ENCODE peak calls at places on chromosomes 1 and 21, in eight cellular contexts. Y, U, N, W, E, Z, P and V are unnamed samples.
A peak's percentile ranks its signal among the peaks of the same experiment; 100 is the strongest.

GRCh38 chr1:185636848-185637247 is 97.3 kb upstream of the HMCN1 start:
- DNase-seq in Y (no peak), U (no peak), N (no peak), W (no peak), E (peak; percentile 99), Z (no peak), P (peak; percentile 37), V (no peak)

GRCh38 chr21:46585191-46585953 is 19.5 kb downstream of the S100B start:
- DNase-seq in Y (no peak), U (no peak), N (no peak), W (no peak), E (peak; percentile 45), Z (no peak), P (no peak), V (no peak)

GRCh38 chr1:107777664-107778047 is 187.3 kb downstream of the VAV3 start:
- DNase-seq in Y (no peak), U (no peak), N (no peak), W (no peak), E (no peak), Z (no peak), P (no peak), V (no peak)

GRCh38 chr1:30300669-30301068 is 422.7 kb downstream of the MATN1 start:
- DNase-seq in Y (no peak), U (no peak), N (no peak), W (no peak), E (no peak), Z (no peak), P (no peak), V (no peak)

GRCh38 chr1:113980120-113980519 is 846 bp downstream of the OLFML3 start:
- DNase-seq in Y (no peak), U (peak; percentile 62), N (peak; percentile 46), W (no peak), E (no peak), Z (no peak), P (no peak), V (no peak)

GRCh38 chr1:101820080-101820479 is 176.6 kb downstream of the OLFM3 start:
- DNase-seq in Y (no peak), U (peak; percentile 30), N (peak; percentile 15), W (peak; percentile 57), E (peak; percentile 30), Z (no peak), P (no peak), V (peak; percentile 12)

GRCh38 chr1:27726173-27726793 is 522 bp downstream of the FAM76A start:
- DNase-seq in Y (peak; percentile 12), U (peak; percentile 66), N (peak; percentile 20), W (peak; percentile 28), E (peak; percentile 38), Z (peak; percentile 72), P (peak; percentile 63), V (peak; percentile 60)

GRCh38 chr1:58928514-58928913 is 144.7 kb upstream of the JUN start:
- DNase-seq in Y (no peak), U (no peak), N (no peak), W (no peak), E (no peak), Z (no peak), P (no peak), V (no peak)

GRCh38 chr1:43634729-43635128 is 15.2 kb upstream of the KDM4A start:
- DNase-seq in Y (no peak), U (no peak), N (no peak), W (peak; percentile 42), E (no peak), Z (peak; percentile 63), P (no peak), V (no peak)

GRCh38 chr21:37531402-37532042 is 164.9 kb downstream of the DYRK1A start:
- DNase-seq in Y (no peak), U (peak; percentile 8), N (no peak), W (peak; percentile 33), E (no peak), Z (no peak), P (no peak), V (no peak)

GRCh38 chr1:7648761-7649384 is 122.2 kb upstream of the VAMP3 start:
- DNase-seq in Y (no peak), U (no peak), N (peak; percentile 23), W (no peak), E (no peak), Z (no peak), P (no peak), V (peak; percentile 85)

GRCh38 chr1:15261155-15262002 is 14.4 kb downstream of the FHAD1 start:
- DNase-seq in Y (no peak), U (peak; percentile 59), N (no peak), W (no peak), E (no peak), Z (no peak), P (peak; percentile 30), V (peak; percentile 74)

GRCh38 chr1:66957938-66958337 is 33.1 kb downstream of the MIER1 start:
- DNase-seq in Y (no peak), U (no peak), N (no peak), W (no peak), E (no peak), Z (no peak), P (no peak), V (no peak)

GRCh38 chr21:42213082-42213774 is 5.7 kb upstream of the ABCG1 start:
- DNase-seq in Y (no peak), U (no peak), N (no peak), W (no peak), E (no peak), Z (no peak), P (no peak), V (no peak)

GRCh38 chr1:178723541-178723940 is 1.5 kb upstream of the RALGPS2 start:
- DNase-seq in Y (no peak), U (no peak), N (no peak), W (no peak), E (peak; percentile 2), Z (no peak), P (no peak), V (peak; percentile 88)

GRCh38 chr1:241443561-241443960 is 76.0 kb downstream of the FH start:
- DNase-seq in Y (peak; percentile 32), U (no peak), N (no peak), W (no peak), E (no peak), Z (no peak), P (no peak), V (no peak)

GRCh38 chr1:162200096-162200847 is 130.8 kb downstream of the NOS1AP start:
- DNase-seq in Y (peak; percentile 61), U (peak; percentile 51), N (no peak), W (no peak), E (no peak), Z (no peak), P (no peak), V (no peak)
- H3K4me1 ChIP-seq in Y (peaks cover 3% of the 10 kb centered on the region), U (peaks cover 4% of the 10 kb centered on the region), N (no peaks in the 10 kb centered on the region), W (peaks cover 5% of the 10 kb centered on the region), E (no peaks in the 10 kb centered on the region), Z (peaks cover 28% of the 10 kb centered on the region), P (no peaks in the 10 kb centered on the region), V (peaks cover 15% of the 10 kb centered on the region)

GRCh38 chr21:33126569-33126968 is 56.6 kb downstream of the OLIG1 start:
- DNase-seq in Y (no peak), U (no peak), N (no peak), W (no peak), E (no peak), Z (no peak), P (no peak), V (no peak)
- H2AFZ ChIP-seq in Y (no peak overlapping the region), U (no peak overlapping the region), N (no peak overlapping the region), W (no peak overlapping the region), E (no peak overlapping the region), Z (no peak overlapping the region), P (no peak overlapping the region), V (no peak overlapping the region)

GRCh38 chr1:150550222-150551048 is 1.2 kb downstream of the ADAMTSL4 start:
- DNase-seq in Y (no peak), U (peak; percentile 46), N (no peak), W (no peak), E (no peak), Z (peak; percentile 34), P (peak; percentile 5), V (no peak)
- H3K4me1 ChIP-seq in Y (peaks cover 14% of the 10 kb centered on the region), U (peaks cover 29% of the 10 kb centered on the region), N (peaks cover 26% of the 10 kb centered on the region), W (peaks cover 20% of the 10 kb centered on the region), E (peaks cover 13% of the 10 kb centered on the region), Z (peaks cover 3% of the 10 kb centered on the region), P (peaks cover 2% of the 10 kb centered on the region), V (peaks cover 22% of the 10 kb centered on the region)

DNA sequence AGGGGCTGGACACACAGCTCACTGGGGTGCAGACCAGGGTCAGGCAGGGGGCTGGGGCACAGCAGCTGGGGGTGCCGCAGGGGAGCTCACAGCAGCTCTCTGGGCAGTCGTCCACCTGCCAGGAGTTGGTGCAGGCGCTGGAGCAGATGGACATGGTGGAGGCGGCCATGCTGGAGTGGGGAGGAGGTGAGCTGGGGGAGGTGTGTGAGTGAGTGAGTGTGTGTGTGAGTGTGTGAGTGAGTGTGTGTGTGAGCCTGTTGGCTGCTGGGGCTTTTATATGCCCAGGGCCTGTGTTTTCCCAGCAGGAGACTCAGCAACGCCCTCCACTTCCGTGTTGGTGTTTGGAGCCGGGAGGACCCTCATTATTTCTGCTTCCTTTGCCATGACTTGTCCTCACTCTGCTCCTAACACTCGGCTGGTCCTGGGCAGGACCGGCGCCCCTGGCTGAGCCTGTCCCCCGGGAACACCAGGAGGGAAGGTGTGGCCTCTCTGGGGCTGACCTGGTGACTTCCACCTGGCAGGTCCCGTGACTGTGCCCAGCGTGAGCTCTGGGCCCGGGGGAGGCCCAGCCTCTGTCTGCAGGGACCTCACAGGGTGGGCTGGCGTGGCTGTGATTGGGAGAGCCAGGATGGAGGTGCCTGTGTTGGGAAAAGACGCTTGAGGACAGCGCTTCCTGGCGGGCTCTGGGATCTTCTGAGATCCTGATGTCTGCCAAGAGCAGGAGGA is at the start of gene KRTAP10-2:
- DNase-seq in Y (no peak), U (no peak), N (no peak), W (no peak), E (no peak), Z (peak; percentile 28), P (no peak), V (no peak)
- H2AFZ ChIP-seq in Y (no peak within 1 kb of the TSS), U (no peak within 1 kb of the TSS), N (no peak within 1 kb of the TSS), W (no peak within 1 kb of the TSS), E (no peak within 1 kb of the TSS), Z (no peak within 1 kb of the TSS), P (no peak within 1 kb of the TSS), V (no peak within 1 kb of the TSS)